ENCODE peak calls at places on chromosomes 13 and 19, in seven cellular contexts. One of them, this sample, is unnamed.

GRCh38 chr19:10321874-10322835 is 6.3 kb upstream of the FDX2 start:
- DNase-seq in AG09309: no peak
- DNase-seq in CD8-positive, alpha-beta T cell: no peak
- DNase-seq in cardiac fibroblast: no peak
- DNase-seq in body of pancreas: no peak
- DNase-seq in foreskin fibroblast: no peak
- DNase-seq in right atrium auricular region: no peak
- DNase-seq in this sample: no peak

GRCh38 chr19:47419037-47419783 is at the start of gene MEIS3:
- DNase-seq in AG09309: no peak
- DNase-seq in CD8-positive, alpha-beta T cell: no peak
- DNase-seq in cardiac fibroblast: no peak
- DNase-seq in body of pancreas: no peak
- DNase-seq in foreskin fibroblast: peak; percentile 29
- DNase-seq in right atrium auricular region: no peak
- DNase-seq in this sample: no peak

GRCh38 chr19:597406-598315 is 8.0 kb downstream of the HCN2 start:
- DNase-seq in AG09309: no peak
- DNase-seq in CD8-positive, alpha-beta T cell: no peak
- DNase-seq in cardiac fibroblast: no peak
- DNase-seq in body of pancreas: no peak
- DNase-seq in foreskin fibroblast: no peak
- DNase-seq in right atrium auricular region: no peak
- DNase-seq in this sample: no peak

GRCh38 chr19:10730932-10731331 is 13.1 kb downstream of the DNM2 start:
- DNase-seq in AG09309: no peak
- DNase-seq in CD8-positive, alpha-beta T cell: no peak
- DNase-seq in cardiac fibroblast: no peak
- DNase-seq in body of pancreas: no peak
- DNase-seq in foreskin fibroblast: no peak
- DNase-seq in right atrium auricular region: no peak
- DNase-seq in this sample: no peak

GRCh38 chr13:44759723-44760360 is 183.7 kb upstream of the TSC22D1 start:
- DNase-seq in AG09309: no peak
- DNase-seq in CD8-positive, alpha-beta T cell: no peak
- DNase-seq in cardiac fibroblast: no peak
- DNase-seq in body of pancreas: peak; percentile 90
- DNase-seq in foreskin fibroblast: peak; percentile 27
- DNase-seq in right atrium auricular region: no peak
- DNase-seq in this sample: no peak

GRCh38 chr13:45851171-45851889 is at the start of gene SIAH3:
- DNase-seq in AG09309: no peak
- DNase-seq in CD8-positive, alpha-beta T cell: no peak
- DNase-seq in cardiac fibroblast: peak; percentile 16
- DNase-seq in body of pancreas: no peak
- DNase-seq in foreskin fibroblast: peak; percentile 64
- DNase-seq in right atrium auricular region: no peak
- DNase-seq in this sample: no peak

GRCh38 chr19:5080809-5081208 is 111.9 kb downstream of the KDM4B start:
- DNase-seq in AG09309: no peak
- DNase-seq in CD8-positive, alpha-beta T cell: no peak
- DNase-seq in cardiac fibroblast: no peak
- DNase-seq in body of pancreas: no peak
- DNase-seq in foreskin fibroblast: no peak
- DNase-seq in right atrium auricular region: no peak
- DNase-seq in this sample: no peak

GRCh38 chr13:59514316-59514715 is 649.4 kb downstream of the DIAPH3 start:
- DNase-seq in AG09309: no peak
- DNase-seq in CD8-positive, alpha-beta T cell: no peak
- DNase-seq in cardiac fibroblast: no peak
- DNase-seq in body of pancreas: no peak
- DNase-seq in foreskin fibroblast: no peak
- DNase-seq in right atrium auricular region: no peak
- DNase-seq in this sample: no peak

GRCh38 chr13:31927219-31927653 is 104.3 kb upstream of the FRY start:
- DNase-seq in AG09309: no peak
- DNase-seq in CD8-positive, alpha-beta T cell: no peak
- DNase-seq in cardiac fibroblast: no peak
- DNase-seq in body of pancreas: peak; percentile 51
- DNase-seq in foreskin fibroblast: no peak
- DNase-seq in right atrium auricular region: no peak
- DNase-seq in this sample: no peak

GRCh38 chr19:46856062-46857022 is 4.5 kb upstream of the ARHGAP35 start:
- DNase-seq in AG09309: peak; percentile 84
- DNase-seq in CD8-positive, alpha-beta T cell: peak; percentile 85
- DNase-seq in cardiac fibroblast: peak; percentile 98
- DNase-seq in body of pancreas: peak; percentile 97
- DNase-seq in foreskin fibroblast: peak; percentile 99
- DNase-seq in right atrium auricular region: peak; percentile 99
- DNase-seq in this sample: peak; percentile 92

GRCh38 chr13:31044658-31045620 is 112.5 kb downstream of the TEX26 start:
- DNase-seq in AG09309: no peak
- DNase-seq in CD8-positive, alpha-beta T cell: no peak
- DNase-seq in cardiac fibroblast: no peak
- DNase-seq in body of pancreas: no peak
- DNase-seq in foreskin fibroblast: no peak
- DNase-seq in right atrium auricular region: no peak
- DNase-seq in this sample: no peak

GRCh38 chr19:45762870-45763631 is 6.0 kb downstream of the SIX5 start:
- DNase-seq in AG09309: no peak
- DNase-seq in CD8-positive, alpha-beta T cell: no peak
- DNase-seq in cardiac fibroblast: no peak
- DNase-seq in body of pancreas: no peak
- DNase-seq in foreskin fibroblast: no peak
- DNase-seq in right atrium auricular region: no peak
- DNase-seq in this sample: no peak

GRCh38 chr19:14059093-14059480 is 2.8 kb downstream of the PALM3 start:
- DNase-seq in AG09309: no peak
- DNase-seq in CD8-positive, alpha-beta T cell: peak; percentile 22
- DNase-seq in cardiac fibroblast: no peak
- DNase-seq in body of pancreas: no peak
- DNase-seq in foreskin fibroblast: peak; percentile 28
- DNase-seq in right atrium auricular region: no peak
- DNase-seq in this sample: no peak

GRCh38 chr13:104389722-104390121 is 1323.5 kb upstream of the SLC10A2 start:
- DNase-seq in AG09309: no peak
- DNase-seq in CD8-positive, alpha-beta T cell: no peak
- DNase-seq in cardiac fibroblast: peak; percentile 47
- DNase-seq in body of pancreas: no peak
- DNase-seq in foreskin fibroblast: peak; percentile 22
- DNase-seq in right atrium auricular region: no peak
- DNase-seq in this sample: no peak

GRCh38 chr19:39430675-39431593 is 4.8 kb downstream of the RPS16 start:
- DNase-seq in AG09309: no peak
- DNase-seq in CD8-positive, alpha-beta T cell: no peak
- DNase-seq in cardiac fibroblast: peak; percentile 95
- DNase-seq in body of pancreas: no peak
- DNase-seq in foreskin fibroblast: peak; percentile 75
- DNase-seq in right atrium auricular region: no peak
- DNase-seq in this sample: no peak

GRCh38 chr13:46530084-46530935 is 22.7 kb upstream of the LRCH1 start:
- DNase-seq in AG09309: peak; percentile 67
- DNase-seq in CD8-positive, alpha-beta T cell: no peak
- DNase-seq in cardiac fibroblast: peak; percentile 33
- DNase-seq in body of pancreas: no peak
- DNase-seq in foreskin fibroblast: peak; percentile 60
- DNase-seq in right atrium auricular region: no peak
- DNase-seq in this sample: peak; percentile 24

DNA sequence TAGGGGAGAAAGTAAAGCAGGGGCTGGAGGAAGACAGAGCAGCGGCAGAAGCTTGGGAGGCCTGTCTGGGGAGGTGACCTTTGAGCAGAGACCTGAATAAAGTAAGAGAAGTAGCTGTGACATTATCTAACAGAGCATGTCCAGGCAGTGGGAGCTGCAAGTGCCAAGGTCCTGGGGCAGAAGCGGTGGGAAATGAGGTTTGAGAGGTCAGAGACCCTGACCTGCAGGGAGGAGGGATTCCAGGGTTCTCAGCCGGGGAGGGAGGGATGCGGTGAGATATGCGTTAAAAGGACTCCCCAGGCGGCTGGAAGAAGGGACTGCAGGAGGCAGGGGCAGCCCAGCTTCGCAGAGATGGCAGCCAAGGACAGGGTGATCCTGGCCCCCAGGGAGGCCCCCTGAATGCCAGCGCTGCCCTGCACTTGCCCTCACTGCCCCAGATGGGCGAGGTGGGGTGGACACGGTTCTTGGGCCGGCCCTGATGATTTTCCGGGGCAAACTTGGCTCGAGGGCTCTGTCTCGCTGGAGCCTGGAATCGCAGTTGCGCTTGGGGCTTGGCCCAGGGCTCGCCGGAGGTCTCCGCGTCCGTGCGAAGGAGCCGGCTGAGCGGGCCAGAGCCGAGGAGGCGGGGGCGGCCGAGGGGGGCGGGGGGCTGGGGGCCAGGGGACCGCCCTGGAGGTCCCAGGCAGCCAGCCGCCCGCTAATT is 3.2 kb downstream of the CRLF1 start:
- DNase-seq in AG09309: no peak
- DNase-seq in CD8-positive, alpha-beta T cell: no peak
- DNase-seq in cardiac fibroblast: peak; percentile 34
- DNase-seq in body of pancreas: no peak
- DNase-seq in foreskin fibroblast: peak; percentile 46
- DNase-seq in right atrium auricular region: no peak
- DNase-seq in this sample: no peak
- TF ChIP-seq CTCF in AG09309: peak; percentile 38
- TF ChIP-seq CTCF in CD8-positive, alpha-beta T cell: no peak
- TF ChIP-seq CTCF in cardiac fibroblast: peak; percentile 48
- TF ChIP-seq CTCF in body of pancreas: peak; percentile 10
- TF ChIP-seq CTCF in foreskin fibroblast: no peak
- TF ChIP-seq CTCF in right atrium auricular region: no peak
- TF ChIP-seq CTCF in this sample: peak; percentile 26

DNA sequence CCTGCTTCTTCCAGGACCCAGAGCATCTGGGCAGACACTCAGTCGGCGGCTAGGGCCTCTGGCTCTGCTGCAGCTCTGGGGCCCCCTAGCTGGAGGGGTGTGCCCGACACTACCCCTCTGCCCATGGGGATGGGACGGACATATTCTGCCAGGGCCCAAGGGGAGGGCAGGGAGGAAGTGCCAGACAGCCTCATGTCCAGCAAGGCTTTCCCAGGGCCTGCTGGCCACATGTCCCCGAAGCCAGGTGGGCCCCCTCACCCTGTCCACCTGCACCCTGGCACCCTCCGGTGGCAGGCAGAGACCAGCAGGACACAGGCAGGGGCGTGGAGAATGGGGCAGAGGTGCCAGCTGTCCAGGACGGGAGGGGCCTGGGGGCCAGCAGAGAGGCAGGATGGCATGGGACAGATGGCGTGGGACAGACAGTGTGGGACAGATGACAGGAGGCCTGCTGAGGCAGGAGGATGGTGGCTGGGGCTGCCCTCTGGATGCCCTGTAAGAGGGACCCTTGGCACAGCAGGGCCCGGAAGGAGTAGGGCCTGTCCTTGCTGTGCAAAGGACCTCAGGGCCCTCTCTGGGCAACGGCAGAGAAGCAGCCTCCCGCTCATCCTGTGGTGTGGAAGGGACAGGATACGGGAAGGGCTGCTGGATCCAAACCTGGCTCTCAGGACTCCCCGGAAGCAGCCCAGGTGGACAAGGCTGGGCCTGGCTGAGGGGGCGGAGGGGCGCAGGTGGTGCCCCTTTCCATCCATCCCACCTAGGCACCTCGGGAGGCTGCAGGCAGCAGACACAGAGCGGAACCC is 29.1 kb downstream of the CEBPG start:
- DNase-seq in AG09309: no peak
- DNase-seq in CD8-positive, alpha-beta T cell: no peak
- DNase-seq in cardiac fibroblast: no peak
- DNase-seq in body of pancreas: peak; percentile 13
- DNase-seq in foreskin fibroblast: no peak
- DNase-seq in right atrium auricular region: no peak
- DNase-seq in this sample: no peak
- TF ChIP-seq CTCF in AG09309: peak; percentile 11
- TF ChIP-seq CTCF in CD8-positive, alpha-beta T cell: no peak
- TF ChIP-seq CTCF in cardiac fibroblast: no peak
- TF ChIP-seq CTCF in body of pancreas: no peak
- TF ChIP-seq CTCF in foreskin fibroblast: peak; percentile 8
- TF ChIP-seq CTCF in right atrium auricular region: peak; percentile 20
- TF ChIP-seq CTCF in this sample: no peak

DNA sequence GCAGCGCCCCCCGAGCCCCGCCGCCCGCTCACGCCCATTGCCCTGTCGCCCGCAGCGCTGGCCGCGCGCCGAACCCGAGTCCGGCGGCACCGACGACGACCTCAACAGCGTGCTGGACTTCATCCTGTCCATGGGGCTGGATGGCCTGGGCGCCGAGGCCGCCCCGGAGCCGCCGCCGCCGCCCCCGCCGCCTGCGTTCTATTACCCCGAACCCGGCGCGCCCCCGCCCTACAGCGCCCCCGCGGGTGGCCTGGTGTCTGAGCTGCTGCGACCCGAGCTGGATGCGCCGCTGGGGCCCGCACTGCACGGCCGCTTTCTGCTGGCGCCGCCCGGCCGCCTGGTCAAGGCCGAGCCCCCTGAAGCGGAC is 518 bp downstream of the KLF2 start:
- DNase-seq in AG09309: no peak
- DNase-seq in CD8-positive, alpha-beta T cell: no peak
- DNase-seq in cardiac fibroblast: no peak
- DNase-seq in body of pancreas: no peak
- DNase-seq in foreskin fibroblast: peak; percentile 56
- DNase-seq in right atrium auricular region: no peak
- DNase-seq in this sample: no peak
- TF ChIP-seq CTCF in AG09309: no peak
- TF ChIP-seq CTCF in CD8-positive, alpha-beta T cell: no peak
- TF ChIP-seq CTCF in cardiac fibroblast: no peak
- TF ChIP-seq CTCF in body of pancreas: no peak
- TF ChIP-seq CTCF in foreskin fibroblast: peak; percentile 6
- TF ChIP-seq CTCF in right atrium auricular region: peak; percentile 42
- TF ChIP-seq CTCF in this sample: peak; percentile 2

GRCh38 chr19:43308244-43308815 is 39.0 kb upstream of the PSG9 start:
- DNase-seq in AG09309: no peak
- DNase-seq in CD8-positive, alpha-beta T cell: no peak
- DNase-seq in cardiac fibroblast: no peak
- DNase-seq in body of pancreas: no peak
- DNase-seq in foreskin fibroblast: no peak
- DNase-seq in right atrium auricular region: no peak
- DNase-seq in this sample: no peak

GRCh38 chr19:43300876-43301765 is 31.8 kb upstream of the PSG9 start:
- DNase-seq in AG09309: no peak
- DNase-seq in CD8-positive, alpha-beta T cell: no peak
- DNase-seq in cardiac fibroblast: no peak
- DNase-seq in body of pancreas: no peak
- DNase-seq in foreskin fibroblast: no peak
- DNase-seq in right atrium auricular region: no peak
- DNase-seq in this sample: no peak

GRCh38 chr19:43310221-43310620 is 40.9 kb upstream of the PSG9 start:
- DNase-seq in AG09309: no peak
- DNase-seq in CD8-positive, alpha-beta T cell: no peak
- DNase-seq in cardiac fibroblast: no peak
- DNase-seq in body of pancreas: no peak
- DNase-seq in foreskin fibroblast: no peak
- DNase-seq in right atrium auricular region: no peak
- DNase-seq in this sample: no peak

GRCh38 chr19:43306097-43306496 is 36.8 kb upstream of the PSG9 start:
- DNase-seq in AG09309: no peak
- DNase-seq in CD8-positive, alpha-beta T cell: no peak
- DNase-seq in cardiac fibroblast: no peak
- DNase-seq in body of pancreas: no peak
- DNase-seq in foreskin fibroblast: peak; percentile 7
- DNase-seq in right atrium auricular region: no peak
- DNase-seq in this sample: no peak

DNA sequence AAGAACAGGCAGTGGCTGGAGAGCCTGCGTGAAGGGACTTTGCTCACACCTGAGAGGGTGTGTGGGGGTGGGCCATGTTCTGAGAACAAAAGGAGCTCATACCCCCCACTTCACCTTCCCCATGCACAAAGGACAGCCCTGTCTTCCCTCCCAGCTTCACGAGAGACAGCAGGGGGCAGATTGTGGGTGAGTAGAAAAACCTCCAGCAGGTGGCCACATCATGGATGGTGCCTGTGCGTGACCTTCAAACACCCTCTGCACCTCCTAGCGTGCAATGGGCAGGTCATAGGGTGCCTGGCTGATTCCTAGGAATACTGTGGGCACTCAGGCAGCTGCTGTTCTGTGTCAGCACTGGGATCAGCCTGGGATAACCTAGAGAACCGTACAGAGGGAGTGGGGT is 36.3 kb upstream of the PSG9 start:
- DNase-seq in AG09309: no peak
- DNase-seq in CD8-positive, alpha-beta T cell: no peak
- DNase-seq in cardiac fibroblast: no peak
- DNase-seq in body of pancreas: no peak
- DNase-seq in foreskin fibroblast: no peak
- DNase-seq in right atrium auricular region: no peak
- DNase-seq in this sample: no peak
- TF ChIP-seq CTCF in AG09309: peak; percentile 16
- TF ChIP-seq CTCF in CD8-positive, alpha-beta T cell: no peak
- TF ChIP-seq CTCF in cardiac fibroblast: peak; percentile 8
- TF ChIP-seq CTCF in body of pancreas: no peak
- TF ChIP-seq CTCF in foreskin fibroblast: no peak
- TF ChIP-seq CTCF in right atrium auricular region: no peak
- TF ChIP-seq CTCF in this sample: no peak

This sample was measured in AG09319.